ENCODE peak calls at places on chromosomes 12 and 14, in eight cellular contexts. T is right lobe of liver, G is heart right ventricle, B is A673, E is breast epithelium, P is cardiac muscle cell, S is tibial artery, H is H9. V is an unnamed sample. For H3K9me3 and H3K4me1, the result is how much of the 10 kb centered on the place peaks cover.

GRCh38 chr14:29085546-29085945 is 319.0 kb downstream of the FOXG1 start:
- DNase-seq in S (no peak), P (peak), H (peak), B (peak), G (no peak), T (no peak), E (no peak), V (no peak)

GRCh38 chr12:108788911-108789310 is 57.6 kb upstream of the CORO1C start:
- DNase-seq in S (no peak), H (no peak), G (no peak), B (no peak), E (no peak), T (no peak), P (no peak), V (no peak)

GRCh38 chr14:104115691-104116543 is 22.5 kb upstream of the KIF26A start:
- DNase-seq in G (no peak), E (no peak), B (no peak), T (peak), P (no peak), S (no peak), H (peak), V (no peak)

GRCh38 chr14:54002653-54003052 is 46.0 kb upstream of the BMP4 start:
- DNase-seq in S (no peak), H (no peak), B (no peak), T (no peak), P (peak), G (no peak), E (no peak), V (no peak)

GRCh38 chr14:56630707-56631106 is 51.1 kb downstream of the TMEM260 start:
- DNase-seq in T (no peak), E (no peak), P (peak), H (no peak), B (no peak), S (no peak), G (no peak), V (no peak)

GRCh38 chr14:19947413-19948090 is 16.8 kb downstream of the OR4K1 start:
- DNase-seq in E (no peak), S (no peak), G (no peak), T (no peak), H (no peak), P (no peak), B (no peak), V (no peak)

GRCh38 chr14:78253986-78254385 is 83.8 kb downstream of the NRXN3 start:
- DNase-seq in H (no peak), E (no peak), P (peak), B (peak), S (no peak), T (no peak), G (no peak), V (no peak)

GRCh38 chr14:32648434-32648833 is 290.2 kb upstream of the NPAS3 start:
- DNase-seq in G (no peak), B (peak), E (no peak), H (no peak), P (peak), T (no peak), S (no peak), V (no peak)

GRCh38 chr14:95727084-95727700 is 13.3 kb upstream of the TCL1A start:
- DNase-seq in B (no peak), S (no peak), P (no peak), G (no peak), H (no peak), E (no peak), T (no peak), V (no peak)

GRCh38 chr12:74537126-74537706 is 419 bp upstream of the ATXN7L3B start:
- DNase-seq in B (peak), T (no peak), E (no peak), H (no peak), S (no peak), P (peak), G (no peak), V (no peak)

GRCh38 chr12:51818567-51819300 is 29.8 kb downstream of the FIGNL2 start:
- DNase-seq in P (peak), G (no peak), T (no peak), B (no peak), S (no peak), H (no peak), E (no peak), V (no peak)

GRCh38 chr14:49194067-49194466 is 392.1 kb downstream of the RPS29 start:
- DNase-seq in T (no peak), S (peak), E (no peak), G (no peak), B (no peak), P (no peak), H (no peak), V (no peak)

GRCh38 chr12:121378736-121379135 is 21.2 kb upstream of the RNF34 start:
- DNase-seq in H (no peak), B (no peak), T (no peak), G (no peak), P (no peak), S (no peak), E (no peak), V (no peak)

GRCh38 chr14:69288956-69289705 is 29.2 kb downstream of the GALNT16 start:
- DNase-seq in G (no peak), T (no peak), S (no peak), P (no peak), B (no peak), E (no peak), H (no peak), V (no peak)

GRCh38 chr12:74394647-74395046 is 143.0 kb upstream of the ATXN7L3B start:
- DNase-seq in S (no peak), P (no peak), E (no peak), B (no peak), T (no peak), G (no peak), H (no peak), V (no peak)

GRCh38 chr12:7995266-7995963 is 37.1 kb upstream of the FOXJ2 start:
- DNase-seq in B (peak), T (peak), G (peak), S (peak), E (peak), P (peak), H (peak), V (peak)
- TF ChIP-seq CTCF in B (peak), T (peak), G (peak), S (peak), E (peak), P (peak), H (peak), V (peak)

GRCh38 chr12:130506844-130507243 is 169.2 kb downstream of the PIWIL1 start:
- DNase-seq in H (no peak), S (no peak), B (no peak), T (no peak), P (no peak), G (no peak), E (no peak), V (no peak)

GRCh38 chr12:130501821-130502220 is 164.1 kb downstream of the PIWIL1 start:
- DNase-seq in G (no peak), T (no peak), S (no peak), E (no peak), H (no peak), P (no peak), B (no peak), V (no peak)

GRCh38 chr12:130508318-130508717 is 170.6 kb downstream of the PIWIL1 start:
- DNase-seq in H (no peak), E (no peak), G (no peak), B (no peak), S (no peak), T (no peak), P (no peak), V (no peak)

GRCh38 chr12:130504110-130504835 is 166.6 kb downstream of the PIWIL1 start:
- DNase-seq in E (no peak), S (no peak), H (peak), P (no peak), G (no peak), B (no peak), T (no peak), V (no peak)

GRCh38 chr12:130504836-130505175 is 167.1 kb downstream of the PIWIL1 start:
- DNase-seq in H (no peak), B (no peak), G (no peak), T (no peak), E (no peak), P (no peak), S (no peak), V (no peak)
- H3K9me3 ChIP-seq in H (under half), B (under half), G (under half), T (under half), E (under half), P (under half), S (under half), V (under half)

DNA sequence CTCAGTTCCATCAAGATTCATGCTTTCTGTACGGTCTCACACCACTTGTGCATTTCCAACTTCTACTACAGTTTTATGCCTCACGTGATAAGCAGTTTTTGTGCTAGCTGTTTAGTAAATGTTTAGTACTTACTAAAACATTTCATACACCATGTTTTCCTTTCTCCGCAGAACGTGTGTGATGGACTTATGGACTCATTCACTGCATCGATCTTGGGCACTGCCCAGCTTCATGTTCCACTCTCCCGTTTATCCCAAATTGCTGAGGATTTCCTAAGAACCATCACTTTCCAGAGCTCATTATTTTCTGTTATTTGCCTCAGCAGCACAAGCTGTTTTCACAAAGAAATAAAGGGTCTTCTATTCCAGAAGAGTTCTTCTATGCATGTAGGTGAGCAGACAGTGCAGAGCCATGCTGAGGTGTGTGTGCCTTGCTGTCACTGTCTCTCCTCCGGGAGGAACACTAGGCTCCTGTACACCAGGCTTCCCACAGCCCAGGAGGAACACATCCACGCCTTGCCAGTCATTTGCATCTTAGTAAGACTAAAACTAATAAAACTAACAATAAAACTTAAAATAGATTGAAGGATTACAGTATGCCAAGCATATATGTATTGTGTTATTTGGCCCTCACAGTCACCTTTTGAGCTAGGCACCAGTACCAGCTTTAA is 90.3 kb upstream of the EEA1 start:
- DNase-seq in G (no peak), T (peak), E (no peak), B (no peak), S (no peak), P (no peak), H (no peak), V (no peak)
- H3K4me1 ChIP-seq in G (under half), T (under half), E (under half), B (under half), S (under half), P (under half), H (under half), V (under half)

DNA sequence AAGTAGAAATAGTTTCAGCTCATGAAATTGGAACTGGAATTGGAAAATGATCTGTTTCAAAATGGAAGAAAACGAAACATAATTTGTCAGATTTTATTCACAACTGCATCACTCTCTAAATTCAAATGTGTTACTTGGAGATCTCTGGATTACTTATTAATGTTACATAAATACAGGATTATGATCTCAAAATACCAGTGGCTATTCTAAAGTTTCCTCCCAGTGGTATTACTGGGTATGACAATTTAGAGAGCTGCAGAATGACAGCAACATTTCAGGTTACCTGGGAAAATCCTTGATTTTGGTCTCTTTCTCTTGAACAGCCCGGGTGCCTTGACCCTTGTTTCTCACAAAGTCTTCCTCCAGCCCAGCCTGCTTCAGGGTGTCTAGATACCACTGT is 14.2 kb downstream of the FAM161B start:
- DNase-seq in G (no peak), S (no peak), T (no peak), H (no peak), P (peak), E (no peak), B (peak), V (no peak)
- TF ChIP-seq CTCF in G (no peak), S (no peak), T (peak), H (peak), P (peak), E (no peak), B (peak), V (peak)

DNA sequence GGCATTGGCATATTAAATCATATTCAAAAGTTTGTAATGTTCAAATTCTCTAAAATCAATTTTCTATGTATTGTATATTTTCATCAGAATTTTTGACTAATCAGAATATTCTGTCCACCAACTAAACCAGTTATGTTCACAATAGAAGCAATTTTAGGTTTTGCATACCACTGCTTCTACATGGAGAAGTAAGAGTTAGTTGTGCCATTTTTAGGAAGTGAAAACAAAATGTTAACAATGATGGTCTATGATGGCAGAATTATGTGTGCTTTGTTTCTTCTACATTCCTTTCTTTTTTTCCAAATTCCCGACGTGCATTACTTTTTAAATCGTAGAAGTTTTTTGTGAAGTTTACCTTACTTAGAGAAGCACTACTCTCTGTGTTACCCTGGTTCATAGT is 29.5 kb downstream of the ABHD12B start:
- DNase-seq in H (no peak), B (no peak), S (no peak), G (no peak), E (no peak), T (no peak), P (no peak), V (no peak)
- H3K9me3 ChIP-seq in H (under half), B (under half), S (under half), G (under half), E (under half), T (under half), P (under half), V (under half)